ENCODE peak calls at places on chromosomes 12 and 14, in five cellular contexts. One of them, this sample, is unnamed.
A peak's percentile ranks its signal among the peaks of the same experiment; 100 is the strongest.

GRCh38 chr14:103624860-103625259 is 4.2 kb upstream of the KLC1 start:
- DNase-seq in WERI-Rb-1: peak; percentile 83
- DNase-seq in CD4-positive, CD25-positive, alpha-beta regulatory T cell: no peak
- DNase-seq in IMR-90: peak; percentile 66
- DNase-seq in upper lobe of right lung: peak; percentile 85
- DNase-seq in this sample: no peak

GRCh38 chr12:25436206-25436912 is 116.7 kb downstream of the LMNTD1 start:
- DNase-seq in CD4-positive, CD25-positive, alpha-beta regulatory T cell: peak; percentile 52
- DNase-seq in IMR-90: peak; percentile 89
- DNase-seq in WERI-Rb-1: peak; percentile 29
- DNase-seq in upper lobe of right lung: no peak
- DNase-seq in this sample: no peak

GRCh38 chr14:90061849-90062794 is at the start of gene KCNK13:
- DNase-seq in CD4-positive, CD25-positive, alpha-beta regulatory T cell: no peak
- DNase-seq in WERI-Rb-1: peak; percentile 53
- DNase-seq in IMR-90: no peak
- DNase-seq in upper lobe of right lung: no peak
- DNase-seq in this sample: no peak

GRCh38 chr14:61565836-61566536 is 129.3 kb upstream of the HIF1A start:
- DNase-seq in CD4-positive, CD25-positive, alpha-beta regulatory T cell: no peak
- DNase-seq in upper lobe of right lung: no peak
- DNase-seq in WERI-Rb-1: no peak
- DNase-seq in IMR-90: peak; percentile 97
- DNase-seq in this sample: no peak

GRCh38 chr12:78864483-78865296 is at the start of gene SYT1:
- DNase-seq in CD4-positive, CD25-positive, alpha-beta regulatory T cell: no peak
- DNase-seq in IMR-90: peak; percentile 85
- DNase-seq in WERI-Rb-1: peak; percentile 96
- DNase-seq in upper lobe of right lung: peak; percentile 51
- DNase-seq in this sample: no peak

GRCh38 chr14:80535171-80535570 is 323.9 kb upstream of the DIO2 start:
- DNase-seq in upper lobe of right lung: no peak
- DNase-seq in IMR-90: no peak
- DNase-seq in WERI-Rb-1: no peak
- DNase-seq in CD4-positive, CD25-positive, alpha-beta regulatory T cell: no peak
- DNase-seq in this sample: no peak

GRCh38 chr12:67141405-67142018 is 127.6 kb upstream of the CAND1 start:
- DNase-seq in CD4-positive, CD25-positive, alpha-beta regulatory T cell: no peak
- DNase-seq in IMR-90: no peak
- DNase-seq in upper lobe of right lung: no peak
- DNase-seq in WERI-Rb-1: no peak
- DNase-seq in this sample: no peak

GRCh38 chr12:108645686-108646596 is 12.2 kb upstream of the SELPLG start:
- DNase-seq in IMR-90: no peak
- DNase-seq in upper lobe of right lung: no peak
- DNase-seq in CD4-positive, CD25-positive, alpha-beta regulatory T cell: no peak
- DNase-seq in WERI-Rb-1: no peak
- DNase-seq in this sample: no peak

GRCh38 chr14:23066855-23067744 is 9.8 kb upstream of the CDH24 start:
- DNase-seq in IMR-90: no peak
- DNase-seq in WERI-Rb-1: no peak
- DNase-seq in upper lobe of right lung: no peak
- DNase-seq in CD4-positive, CD25-positive, alpha-beta regulatory T cell: no peak
- DNase-seq in this sample: no peak

GRCh38 chr12:114933428-114934160 is 249.6 kb upstream of the TBX3 start:
- DNase-seq in IMR-90: peak; percentile 94
- DNase-seq in CD4-positive, CD25-positive, alpha-beta regulatory T cell: no peak
- DNase-seq in upper lobe of right lung: no peak
- DNase-seq in WERI-Rb-1: no peak
- DNase-seq in this sample: no peak

DNA sequence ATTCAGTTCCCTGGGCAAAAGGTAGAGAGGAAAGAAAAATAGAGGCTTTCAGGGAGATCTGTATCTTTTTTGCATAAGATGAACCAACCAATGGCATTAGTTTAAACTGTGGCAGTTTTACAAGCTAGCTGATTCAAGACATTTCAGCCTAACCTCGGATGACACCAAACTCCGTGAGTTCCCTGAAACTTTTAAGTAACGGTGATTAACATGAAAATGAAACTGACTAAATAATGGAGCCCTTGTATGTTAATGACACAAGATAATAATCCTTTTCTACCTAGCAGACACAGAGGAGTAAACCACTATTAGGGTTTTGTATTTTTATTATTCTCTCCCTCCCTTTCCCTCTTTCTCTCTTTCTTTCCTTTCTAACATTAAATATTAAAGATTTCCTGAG is 483.9 kb downstream of the NOVA1 start:
- DNase-seq in CD4-positive, CD25-positive, alpha-beta regulatory T cell: no peak
- DNase-seq in IMR-90: no peak
- DNase-seq in WERI-Rb-1: no peak
- DNase-seq in upper lobe of right lung: no peak
- DNase-seq in this sample: no peak
- H3K9me3 ChIP-seq in CD4-positive, CD25-positive, alpha-beta regulatory T cell: peaks cover 3% of the 10 kb centered on the region
- H3K9me3 ChIP-seq in IMR-90: no peaks in the 10 kb centered on the region
- H3K9me3 ChIP-seq in WERI-Rb-1: no peaks in the 10 kb centered on the region
- H3K9me3 ChIP-seq in upper lobe of right lung: no peaks in the 10 kb centered on the region
- H3K9me3 ChIP-seq in this sample: no peaks in the 10 kb centered on the region

GRCh38 chr14:82079553-82079952 is 545.9 kb upstream of the SEL1L start:
- DNase-seq in CD4-positive, CD25-positive, alpha-beta regulatory T cell: no peak
- DNase-seq in WERI-Rb-1: no peak
- DNase-seq in IMR-90: no peak
- DNase-seq in upper lobe of right lung: no peak
- DNase-seq in this sample: no peak
- H3K9me3 ChIP-seq in CD4-positive, CD25-positive, alpha-beta regulatory T cell: peaks cover 4% of the 10 kb centered on the region
- H3K9me3 ChIP-seq in WERI-Rb-1: no peaks in the 10 kb centered on the region
- H3K9me3 ChIP-seq in IMR-90: peaks cover 6% of the 10 kb centered on the region
- H3K9me3 ChIP-seq in upper lobe of right lung: no peaks in the 10 kb centered on the region
- H3K9me3 ChIP-seq in this sample: no peaks in the 10 kb centered on the region

GRCh38 chr14:97275276-97275675 is 478.1 kb downstream of the VRK1 start:
- DNase-seq in IMR-90: no peak
- DNase-seq in WERI-Rb-1: no peak
- DNase-seq in CD4-positive, CD25-positive, alpha-beta regulatory T cell: no peak
- DNase-seq in upper lobe of right lung: no peak
- DNase-seq in this sample: no peak

GRCh38 chr14:97274626-97275025 is 477.4 kb downstream of the VRK1 start:
- DNase-seq in CD4-positive, CD25-positive, alpha-beta regulatory T cell: no peak
- DNase-seq in upper lobe of right lung: no peak
- DNase-seq in WERI-Rb-1: no peak
- DNase-seq in IMR-90: no peak
- DNase-seq in this sample: no peak

GRCh38 chr14:97276573-97276972 is 479.4 kb downstream of the VRK1 start:
- DNase-seq in WERI-Rb-1: no peak
- DNase-seq in upper lobe of right lung: no peak
- DNase-seq in IMR-90: no peak
- DNase-seq in CD4-positive, CD25-positive, alpha-beta regulatory T cell: no peak
- DNase-seq in this sample: no peak

GRCh38 chr14:97270308-97270707 is 473.1 kb downstream of the VRK1 start:
- DNase-seq in CD4-positive, CD25-positive, alpha-beta regulatory T cell: no peak
- DNase-seq in WERI-Rb-1: no peak
- DNase-seq in upper lobe of right lung: no peak
- DNase-seq in IMR-90: no peak
- DNase-seq in this sample: no peak

DNA sequence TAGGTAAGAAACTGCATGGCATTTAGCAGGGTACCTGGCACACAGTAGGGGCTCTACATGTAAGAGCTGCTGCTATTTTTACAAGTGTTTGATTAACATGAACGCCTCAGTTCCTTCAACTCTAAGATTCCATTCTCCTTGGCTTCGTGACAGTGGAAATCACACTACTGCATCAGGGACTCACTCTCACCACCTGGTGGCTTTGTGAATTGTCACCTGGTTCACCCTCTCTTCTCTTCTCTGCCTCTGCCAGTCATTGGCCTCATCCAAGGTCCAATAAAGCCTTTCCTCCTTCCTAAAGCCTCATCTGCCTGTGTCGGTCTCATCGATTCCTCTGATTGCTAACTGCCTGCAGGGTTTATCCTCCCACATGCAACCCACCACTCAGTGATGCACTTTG is 476.4 kb downstream of the VRK1 start:
- DNase-seq in IMR-90: no peak
- DNase-seq in upper lobe of right lung: no peak
- DNase-seq in CD4-positive, CD25-positive, alpha-beta regulatory T cell: no peak
- DNase-seq in WERI-Rb-1: no peak
- DNase-seq in this sample: no peak
- H3K9me3 ChIP-seq in IMR-90: peaks cover 32% of the 10 kb centered on the region
- H3K9me3 ChIP-seq in upper lobe of right lung: no peaks in the 10 kb centered on the region
- H3K9me3 ChIP-seq in CD4-positive, CD25-positive, alpha-beta regulatory T cell: no peaks in the 10 kb centered on the region
- H3K9me3 ChIP-seq in WERI-Rb-1: peaks cover 5% of the 10 kb centered on the region
- H3K9me3 ChIP-seq in this sample: no peaks in the 10 kb centered on the region

DNA sequence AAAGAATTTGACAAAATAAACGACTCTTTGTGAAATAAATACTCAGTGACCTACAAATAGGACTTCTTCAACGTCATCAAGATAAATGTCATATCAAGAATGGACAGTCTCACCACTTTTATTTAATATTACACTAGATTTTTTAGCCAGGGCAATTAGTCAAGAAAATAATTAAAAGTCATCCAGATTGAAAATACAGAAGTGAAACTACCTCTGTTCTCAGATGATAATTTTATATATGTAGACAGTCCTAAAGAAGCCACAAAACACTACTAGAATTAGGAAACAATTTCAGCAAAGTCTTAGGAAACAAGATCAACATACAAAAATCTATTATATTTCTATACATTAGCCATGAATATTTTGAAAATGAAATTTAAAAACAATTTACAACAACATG is 689.6 kb upstream of the SEL1L start:
- DNase-seq in WERI-Rb-1: no peak
- DNase-seq in upper lobe of right lung: no peak
- DNase-seq in IMR-90: no peak
- DNase-seq in CD4-positive, CD25-positive, alpha-beta regulatory T cell: no peak
- DNase-seq in this sample: no peak
- H3K9me3 ChIP-seq in WERI-Rb-1: no peaks in the 10 kb centered on the region
- H3K9me3 ChIP-seq in upper lobe of right lung: no peaks in the 10 kb centered on the region
- H3K9me3 ChIP-seq in IMR-90: peaks cover 7% of the 10 kb centered on the region
- H3K9me3 ChIP-seq in CD4-positive, CD25-positive, alpha-beta regulatory T cell: no peaks in the 10 kb centered on the region
- H3K9me3 ChIP-seq in this sample: no peaks in the 10 kb centered on the region

DNA sequence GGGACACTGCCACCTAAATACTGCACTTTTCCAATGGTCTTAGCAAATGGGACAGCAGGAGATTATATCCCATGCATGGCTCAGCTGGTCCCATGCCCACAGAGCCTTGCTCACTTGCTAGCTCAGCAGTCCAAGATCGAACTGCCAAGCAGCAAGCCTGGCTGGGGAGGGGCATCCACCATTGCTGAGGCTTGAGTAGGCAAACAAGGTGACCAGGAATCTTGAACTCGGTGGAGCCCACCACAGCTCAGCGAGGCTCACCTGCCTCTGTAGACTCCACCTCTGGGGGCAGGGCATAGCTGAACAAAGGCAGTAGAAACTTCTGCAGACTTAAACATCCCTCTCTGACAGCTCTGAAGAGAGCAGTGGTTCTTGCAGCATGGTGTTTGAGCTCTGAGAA is 370.8 kb upstream of the MGAT4C start:
- DNase-seq in CD4-positive, CD25-positive, alpha-beta regulatory T cell: no peak
- DNase-seq in upper lobe of right lung: peak; percentile 35
- DNase-seq in IMR-90: no peak
- DNase-seq in WERI-Rb-1: no peak
- DNase-seq in this sample: no peak
- H3K9me3 ChIP-seq in CD4-positive, CD25-positive, alpha-beta regulatory T cell: no peaks in the 10 kb centered on the region
- H3K9me3 ChIP-seq in upper lobe of right lung: no peaks in the 10 kb centered on the region
- H3K9me3 ChIP-seq in IMR-90: peaks cover 2% of the 10 kb centered on the region
- H3K9me3 ChIP-seq in WERI-Rb-1: no peaks in the 10 kb centered on the region
- H3K9me3 ChIP-seq in this sample: no peaks in the 10 kb centered on the region

GRCh38 chr12:130298322-130298721 is 39.4 kb upstream of the PIWIL1 start:
- DNase-seq in CD4-positive, CD25-positive, alpha-beta regulatory T cell: no peak
- DNase-seq in upper lobe of right lung: no peak
- DNase-seq in IMR-90: no peak
- DNase-seq in WERI-Rb-1: no peak
- DNase-seq in this sample: no peak
- H3K9me3 ChIP-seq in CD4-positive, CD25-positive, alpha-beta regulatory T cell: no peaks in the 10 kb centered on the region
- H3K9me3 ChIP-seq in upper lobe of right lung: no peaks in the 10 kb centered on the region
- H3K9me3 ChIP-seq in IMR-90: peaks cover 36% of the 10 kb centered on the region
- H3K9me3 ChIP-seq in WERI-Rb-1: no peaks in the 10 kb centered on the region
- H3K9me3 ChIP-seq in this sample: no peaks in the 10 kb centered on the region

This sample was measured in T-helper 17 cell.